ENCODE peak calls at places on chromosomes 1 and 21, in seven cellular contexts. F is mammary epithelial cell, G is WERI-Rb-1, T is thoracic aorta, V is mesenchymal stem cell, W is breast epithelium, B is brain microvascular endothelial cell. S is an unnamed sample.

GRCh38 chr1:27906764-27907163 is 28.0 kb upstream of the SMPDL3B start:
- DNase-seq in G (no peak), T (no peak), V (no peak), B (no peak), F (no peak), W (no peak), S (no peak)

GRCh38 chr1:6358144-6358624 is 35.4 kb downstream of the ACOT7 start:
- DNase-seq in F (peak; percentile 86), V (peak; percentile 49), T (no peak), W (no peak), B (no peak), G (no peak), S (no peak)

GRCh38 chr21:30625449-30625848 is 5.0 kb downstream of the KRTAP20-4 start:
- DNase-seq in T (no peak), V (no peak), G (no peak), F (no peak), W (no peak), B (no peak), S (no peak)

GRCh38 chr1:96076589-96076988 is 645.0 kb upstream of the PTBP2 start:
- DNase-seq in F (peak; percentile 41), G (no peak), W (no peak), T (no peak), V (no peak), B (no peak), S (no peak)

GRCh38 chr1:76862447-76862846 is 4.8 kb upstream of the ST6GALNAC5 start:
- DNase-seq in F (peak; percentile 73), W (no peak), G (no peak), T (no peak), V (peak; percentile 0), B (peak; percentile 54), S (no peak)

GRCh38 chr1:35834218-35834617 is 26.4 kb downstream of the AGO4 start:
- DNase-seq in F (no peak), G (no peak), B (no peak), W (no peak), V (no peak), T (no peak), S (no peak)

GRCh38 chr21:33902349-33902748 is 13.3 kb downstream of the ATP5PO start:
- DNase-seq in T (no peak), G (no peak), F (no peak), B (no peak), W (no peak), V (no peak), S (no peak)

GRCh38 chr1:87927391-87928073 is 598.9 kb downstream of the LMO4 start:
- DNase-seq in T (no peak), F (peak; percentile 49), W (no peak), B (no peak), G (no peak), V (no peak), S (peak; percentile 3)

GRCh38 chr1:51421961-51422360 is 91.6 kb upstream of the TTC39A start:
- DNase-seq in B (peak; percentile 22), F (peak; percentile 25), T (no peak), V (peak; percentile 82), G (no peak), W (no peak), S (peak; percentile 77)

GRCh38 chr1:109610609-109611307 is 8.7 kb downstream of the GNAT2 start:
- DNase-seq in V (peak; percentile 52), T (no peak), G (no peak), W (no peak), B (peak; percentile 36), F (peak; percentile 26), S (no peak)

GRCh38 chr1:231774719-231775322 is 148.2 kb downstream of the DISC1 start:
- DNase-seq in F (no peak), W (no peak), T (no peak), V (no peak), G (no peak), B (no peak), S (peak; percentile 38)

GRCh38 chr1:21734526-21734925 is 48.4 kb downstream of the USP48 start:
- DNase-seq in V (no peak), F (peak; percentile 51), T (no peak), W (no peak), B (no peak), G (no peak), S (no peak)

GRCh38 chr1:21736011-21736410 is 46.9 kb downstream of the USP48 start:
- DNase-seq in B (no peak), W (no peak), T (no peak), V (no peak), G (no peak), F (no peak), S (no peak)

GRCh38 chr1:21741206-21741605 is 41.7 kb downstream of the USP48 start:
- DNase-seq in V (peak; percentile 14), W (no peak), G (no peak), F (no peak), B (no peak), T (no peak), S (no peak)

GRCh38 chr1:21732664-21733063 is 50.3 kb downstream of the USP48 start:
- DNase-seq in F (no peak), T (no peak), V (no peak), B (no peak), W (no peak), G (no peak), S (no peak)

GRCh38 chr1:21736876-21737275 is 46.1 kb downstream of the USP48 start:
- DNase-seq in W (no peak), F (no peak), G (no peak), V (no peak), T (no peak), B (no peak), S (no peak)
- H3K36me3 ChIP-seq in W (peaks cover 4% of the 10 kb centered on the region), F (peaks cover 26% of the 10 kb centered on the region), G (peaks cover 49% of the 10 kb centered on the region), V (peaks cover 32% of the 10 kb centered on the region), T (peaks cover 23% of the 10 kb centered on the region), B (peaks cover 42% of the 10 kb centered on the region), S (peaks cover 48% of the 10 kb centered on the region)

GRCh38 chr1:88935522-88936222 is 44.3 kb upstream of the GTF2B start:
- DNase-seq in F (no peak), V (peak; percentile 51), G (no peak), T (no peak), B (no peak), W (no peak), S (peak; percentile 55)
- H3K36me3 ChIP-seq in F (peaks cover 11% of the 10 kb centered on the region), V (peaks cover 12% of the 10 kb centered on the region), G (peaks cover 4% of the 10 kb centered on the region), T (peaks cover 8% of the 10 kb centered on the region), B (peaks cover 10% of the 10 kb centered on the region), W (no peaks in the 10 kb centered on the region), S (peaks cover 25% of the 10 kb centered on the region)

GRCh38 chr21:36035381-36035791 is 24.9 kb downstream of the SETD4 start:
- DNase-seq in T (no peak), F (no peak), B (no peak), W (no peak), V (no peak), G (peak; percentile 39), S (no peak)

GRCh38 chr21:36038701-36039497 is 21.4 kb downstream of the SETD4 start:
- DNase-seq in G (no peak), T (no peak), F (no peak), B (no peak), W (no peak), V (no peak), S (no peak)

GRCh38 chr21:36030581-36031189 is 29.6 kb downstream of the SETD4 start:
- DNase-seq in T (no peak), W (no peak), G (no peak), B (no peak), F (no peak), V (no peak), S (no peak)

GRCh38 chr21:36032647-36033406 is 27.5 kb downstream of the SETD4 start:
- DNase-seq in W (no peak), B (no peak), V (no peak), T (no peak), G (no peak), F (no peak), S (no peak)

DNA sequence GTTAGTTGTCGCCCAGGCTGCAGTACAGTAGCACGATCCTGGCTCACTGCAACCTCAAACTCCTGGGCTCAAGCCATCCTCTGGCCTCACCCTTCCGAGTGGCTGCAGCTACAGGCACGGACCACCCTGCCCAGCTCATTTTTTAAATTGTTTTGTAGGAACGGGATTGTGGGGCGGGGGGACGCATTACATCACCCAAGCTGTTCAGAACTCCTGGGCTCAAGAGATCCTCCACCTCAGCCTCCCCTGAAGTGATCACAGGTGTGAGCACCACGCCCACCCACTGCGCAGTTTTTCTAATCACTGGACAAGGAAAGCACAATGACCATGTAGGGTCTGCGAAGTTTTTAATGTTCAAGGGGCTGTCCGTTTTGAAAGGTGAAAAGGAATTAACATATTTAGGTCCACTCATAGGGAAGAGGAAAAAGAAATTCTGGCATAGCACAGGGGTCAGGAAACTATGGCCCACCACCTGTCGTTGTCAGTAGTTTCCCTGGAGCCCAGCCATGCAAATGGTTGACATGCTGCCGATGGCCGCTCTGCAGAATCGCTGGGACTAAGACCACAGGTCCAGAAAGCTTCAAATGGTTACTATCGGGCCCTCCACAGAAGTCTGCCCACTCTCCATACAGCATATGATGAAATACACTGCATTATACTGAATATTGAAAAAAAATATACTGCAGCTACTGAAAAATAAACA is 26.0 kb downstream of the SETD4 start:
- DNase-seq in G (no peak), F (no peak), W (no peak), V (no peak), B (no peak), T (no peak), S (no peak)
- H3K36me3 ChIP-seq in G (peaks cover 61% of the 10 kb centered on the region), F (peaks cover 9% of the 10 kb centered on the region), W (no peaks in the 10 kb centered on the region), V (peaks cover 46% of the 10 kb centered on the region), B (peaks cover 22% of the 10 kb centered on the region), T (peaks cover 23% of the 10 kb centered on the region), S (peaks cover 6% of the 10 kb centered on the region)

DNA sequence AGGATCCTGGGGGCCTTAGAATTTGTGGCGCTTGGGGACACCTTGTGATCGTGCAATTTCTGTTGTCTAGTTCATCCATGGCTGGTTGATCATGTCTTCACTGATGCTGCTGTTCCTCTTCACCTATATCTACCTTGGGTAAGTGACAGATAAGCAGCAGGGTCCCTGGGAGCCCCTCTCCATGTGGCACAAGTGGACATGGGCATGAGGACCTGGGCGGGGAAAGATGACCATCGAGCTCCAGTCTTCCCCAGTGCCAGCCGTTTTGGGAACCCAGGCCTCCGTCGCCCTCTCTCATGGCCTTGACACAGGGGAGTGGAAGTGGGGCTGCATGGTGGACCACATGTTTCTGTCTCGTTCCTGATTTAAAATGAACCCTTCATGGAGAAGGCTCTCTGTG is 17.6 kb downstream of the PSEN2 start:
- DNase-seq in F (no peak), G (no peak), V (no peak), W (no peak), T (no peak), B (no peak), S (no peak)
- H3K36me3 ChIP-seq in F (no peaks in the 10 kb centered on the region), G (peaks cover 4% of the 10 kb centered on the region), V (peaks cover 49% of the 10 kb centered on the region), W (peaks cover 8% of the 10 kb centered on the region), T (peaks cover 27% of the 10 kb centered on the region), B (no peaks in the 10 kb centered on the region), S (no peaks in the 10 kb centered on the region)

GRCh38 chr1:220896088-220896487 is 16.8 kb downstream of the HLX start:
- DNase-seq in G (no peak), V (no peak), T (no peak), W (no peak), F (no peak), B (no peak), S (no peak)
- H3K36me3 ChIP-seq in G (no peaks in the 10 kb centered on the region), V (no peaks in the 10 kb centered on the region), T (no peaks in the 10 kb centered on the region), W (no peaks in the 10 kb centered on the region), F (no peaks in the 10 kb centered on the region), B (no peaks in the 10 kb centered on the region), S (no peaks in the 10 kb centered on the region)

GRCh38 chr1:60427701-60428100 is 354.1 kb upstream of the C1orf87 start:
- DNase-seq in V (no peak), G (no peak), B (peak; percentile 16), T (no peak), W (no peak), F (no peak), S (no peak)
- H3K36me3 ChIP-seq in V (no peaks in the 10 kb centered on the region), G (no peaks in the 10 kb centered on the region), B (no peaks in the 10 kb centered on the region), T (no peaks in the 10 kb centered on the region), W (no peaks in the 10 kb centered on the region), F (no peaks in the 10 kb centered on the region), S (no peaks in the 10 kb centered on the region)